ENCODE peak calls at places on chromosomes 6 and 20, in ten cellular contexts. P, N, Q, J, S, F, G, A, L and Z are unnamed samples.
A peak's percentile ranks its signal among the peaks of the same experiment; 100 is the strongest.

GRCh38 chr6:6998194-6998569 is 109.6 kb upstream of the RREB1 start:
- DNase-seq in P (no peak), N (no peak), Q (no peak), J (no peak), S (no peak), F (no peak), G (no peak), A (no peak), L (no peak), Z (no peak)

GRCh38 chr6:1336246-1336843 is 24.4 kb downstream of the FOXQ1 start:
- DNase-seq in P (peak; percentile 76), N (no peak), Q (no peak), J (peak; percentile 67), S (no peak), F (no peak), G (no peak), A (no peak), L (no peak), Z (peak; percentile 81)

GRCh38 chr6:161104966-161105365 is 113.4 kb downstream of the MAP3K4 start:
- DNase-seq in P (no peak), N (no peak), Q (no peak), J (no peak), S (no peak), F (no peak), G (no peak), A (no peak), L (no peak), Z (no peak)

GRCh38 chr20:6622041-6622440 is 145.4 kb upstream of the BMP2 start:
- DNase-seq in P (no peak), N (no peak), Q (no peak), J (no peak), S (no peak), F (no peak), G (no peak), A (no peak), L (no peak), Z (no peak)

GRCh38 chr6:163384510-163384909 is 30.0 kb upstream of the QKI start:
- DNase-seq in P (no peak), N (no peak), Q (no peak), J (no peak), S (no peak), F (no peak), G (no peak), A (no peak), L (no peak), Z (no peak)

GRCh38 chr6:94300424-94301144 is 881.2 kb upstream of the EPHA7 start:
- DNase-seq in P (no peak), N (no peak), Q (peak; percentile 75), J (no peak), S (peak; percentile 53), F (no peak), G (no peak), A (no peak), L (no peak), Z (no peak)

GRCh38 chr6:64507661-64508060 is 872.1 kb downstream of the PHF3 start:
- DNase-seq in P (no peak), N (no peak), Q (no peak), J (no peak), S (no peak), F (no peak), G (no peak), A (no peak), L (no peak), Z (no peak)

GRCh38 chr6:20455175-20456075 is 53.7 kb downstream of the E2F3 start:
- DNase-seq in P (no peak), N (no peak), Q (no peak), J (no peak), S (no peak), F (no peak), G (no peak), A (no peak), L (no peak), Z (no peak)

GRCh38 chr6:166957805-166958076 is 1.4 kb upstream of the RNASET2 start:
- DNase-seq in P (no peak), N (no peak), Q (no peak), J (no peak), S (no peak), F (no peak), G (no peak), A (no peak), L (no peak), Z (no peak)

GRCh38 chr6:169034523-169035167 is 219.0 kb downstream of the THBS2 start:
- DNase-seq in P (no peak), N (no peak), Q (no peak), J (no peak), S (peak; percentile 36), F (no peak), G (no peak), A (no peak), L (no peak), Z (no peak)

GRCh38 chr6:91164105-91164504 is 577.2 kb upstream of the MAP3K7 start:
- DNase-seq in P (no peak), N (no peak), Q (no peak), J (no peak), S (no peak), F (no peak), G (no peak), A (no peak), L (no peak), Z (no peak)
- H3K4me3 ChIP-seq in P (no peak overlapping the region), N (no peak overlapping the region), Q (no peak overlapping the region), J (no peak overlapping the region), S (no peak overlapping the region), F (no peak overlapping the region), G (no peak overlapping the region), A (no peak overlapping the region), L (no peak overlapping the region), Z (no peak overlapping the region)

DNA sequence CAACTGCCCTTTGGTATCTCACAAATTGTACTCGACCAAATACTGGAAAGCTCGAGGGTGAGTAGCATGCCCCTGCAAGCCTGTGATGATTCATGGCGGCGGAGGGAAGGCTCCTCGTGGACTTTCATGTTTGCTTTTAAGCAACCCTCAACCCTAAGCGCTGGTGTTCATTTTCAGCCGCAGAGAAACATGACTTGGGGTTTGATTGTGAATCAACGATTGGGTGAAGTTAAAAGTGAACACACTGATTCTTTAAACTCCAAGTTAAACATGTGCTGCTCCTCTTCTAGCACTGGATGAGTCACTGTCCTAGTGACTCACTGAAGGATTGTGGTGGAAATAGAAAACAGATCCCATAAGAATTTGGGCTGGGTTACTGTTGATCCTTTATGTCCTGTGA is 8.3 kb downstream of the CD109 start:
- DNase-seq in P (peak; percentile 76), N (no peak), Q (no peak), J (no peak), S (no peak), F (no peak), G (no peak), A (peak; percentile 87), L (no peak), Z (peak; percentile 75)
- H3K4me3 ChIP-seq in P (no peak overlapping the region), N (no peak overlapping the region), Q (no peak overlapping the region), J (no peak overlapping the region), S (no peak overlapping the region), F (no peak overlapping the region), G (no peak overlapping the region), A (no peak overlapping the region), L (no peak overlapping the region), Z (no peak overlapping the region)

DNA sequence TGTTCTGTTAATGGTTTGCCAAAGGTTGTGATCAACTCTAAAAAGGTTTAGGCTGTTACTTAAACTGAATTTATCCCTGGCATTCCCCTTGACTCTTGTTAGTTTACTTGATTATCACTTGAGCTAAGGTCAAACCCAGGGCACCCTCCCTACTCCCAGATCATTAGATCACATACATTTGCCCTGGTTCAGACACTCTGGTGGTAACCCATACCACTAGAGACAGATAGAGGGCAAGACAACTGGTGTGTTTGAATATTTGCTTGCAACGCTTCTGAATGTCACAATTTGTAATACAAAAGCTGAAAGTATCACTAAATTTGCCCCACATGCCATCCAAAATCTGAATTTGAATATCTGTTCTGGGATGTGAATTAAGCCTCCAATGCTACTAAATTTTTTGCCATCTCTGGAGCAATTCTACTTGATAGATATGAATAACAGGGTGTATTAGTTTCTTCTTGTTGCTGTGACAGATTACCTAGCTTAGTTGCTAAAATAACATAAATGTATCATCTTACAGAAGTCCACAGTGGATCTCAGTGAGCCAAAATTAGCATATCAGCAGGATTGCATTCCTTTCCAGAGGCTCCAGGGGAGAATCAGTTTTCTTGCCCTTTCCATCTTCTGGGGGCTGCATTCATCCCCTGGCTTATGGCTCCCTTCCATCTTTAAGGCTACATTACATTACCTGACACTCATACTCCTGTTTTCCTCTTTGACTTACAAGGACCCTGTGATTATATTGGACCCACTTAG is 45.4 kb downstream of the FIG4 start:
- DNase-seq in P (no peak), N (no peak), Q (no peak), J (no peak), S (no peak), F (no peak), G (no peak), A (no peak), L (no peak), Z (no peak)
- H3K4me3 ChIP-seq in P (no peak overlapping the region), N (no peak overlapping the region), Q (no peak overlapping the region), J (no peak overlapping the region), S (no peak overlapping the region), F (no peak overlapping the region), G (no peak overlapping the region), A (no peak overlapping the region), L (no peak overlapping the region), Z (no peak overlapping the region)

DNA sequence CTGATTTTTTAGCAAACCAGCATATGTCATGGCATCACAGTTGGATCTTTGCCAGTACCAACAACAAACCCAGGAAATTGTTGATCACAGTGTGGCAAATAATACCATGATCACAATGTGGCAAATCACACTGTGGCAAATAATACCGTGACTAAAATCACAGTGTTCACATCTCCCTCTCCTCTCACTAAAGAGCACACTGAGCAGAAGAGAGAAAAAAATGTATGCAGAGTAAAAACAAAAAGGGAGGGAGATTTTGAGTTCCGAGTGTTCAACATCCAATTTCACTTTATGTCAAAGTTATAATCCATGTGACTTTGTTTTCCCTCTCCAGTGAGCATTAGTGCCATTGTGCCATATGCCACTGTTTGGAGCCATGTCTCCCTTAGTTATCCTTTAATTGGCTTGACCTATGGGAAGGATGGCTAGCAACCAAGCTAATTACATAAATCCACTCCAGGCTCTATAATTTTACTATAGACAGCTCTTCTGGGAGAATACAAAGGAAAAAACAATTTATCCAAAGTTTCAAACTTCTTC is 1059.5 kb downstream of the HACE1 start:
- DNase-seq in P (no peak), N (no peak), Q (no peak), J (no peak), S (no peak), F (no peak), G (no peak), A (no peak), L (no peak), Z (no peak)
- H3K4me3 ChIP-seq in P (no peak overlapping the region), N (no peak overlapping the region), Q (no peak overlapping the region), J (no peak overlapping the region), S (no peak overlapping the region), F (no peak overlapping the region), G (no peak overlapping the region), A (no peak overlapping the region), L (no peak overlapping the region), Z (no peak overlapping the region)